ENCODE peak calls at places on chromosomes 6 and 20, in seven cellular contexts. N, K, A, S, R, T and E are unnamed samples.

GRCh38 chr6:25279748-25280616 is 808 bp downstream of the CARMIL1 start:
- DNase-seq in A (no peak), T (peak), N (peak), S (peak), K (peak), R (peak), E (peak)

GRCh38 chr6:144696610-144697376 is 411.7 kb downstream of the UTRN start:
- DNase-seq in N (no peak), S (no peak), T (no peak), A (no peak), K (no peak), R (no peak), E (no peak)

GRCh38 chr6:28215425-28215824 is 9.7 kb upstream of the ZSCAN9 start:
- DNase-seq in R (no peak), T (peak), K (no peak), A (no peak), N (no peak), S (no peak), E (no peak)

GRCh38 chr20:36646678-36647077 is 682 bp upstream of the SLA2 start:
- DNase-seq in R (no peak), K (no peak), A (no peak), N (no peak), S (no peak), T (no peak), E (no peak)

GRCh38 chr20:37919389-37920040 is 16.6 kb downstream of the VSTM2L start:
- DNase-seq in T (no peak), S (no peak), K (no peak), R (no peak), N (no peak), A (no peak), E (no peak)

GRCh38 chr6:112282217-112282616 is 27.9 kb upstream of the LAMA4 start:
- DNase-seq in S (no peak), R (peak), T (no peak), N (no peak), K (no peak), A (no peak), E (no peak)

GRCh38 chr6:109465772-109466171 is 10.2 kb upstream of the MICAL1 start:
- DNase-seq in A (no peak), T (no peak), N (no peak), R (no peak), S (no peak), K (no peak), E (no peak)

GRCh38 chr6:119201486-119201885 is 123.0 kb upstream of the FAM184A start:
- DNase-seq in N (no peak), R (no peak), T (no peak), A (no peak), S (no peak), K (no peak), E (no peak)

GRCh38 chr6:72646604-72647485 is 25.0 kb downstream of the KCNQ5 start:
- DNase-seq in N (no peak), T (no peak), K (no peak), S (no peak), R (no peak), A (no peak), E (no peak)

GRCh38 chr6:7901780-7902179 is 8.8 kb downstream of the TXNDC5 start:
- DNase-seq in S (no peak), T (no peak), A (no peak), N (no peak), R (no peak), K (no peak), E (no peak)

GRCh38 chr20:12434672-12435071 is 517.0 kb downstream of the BTBD3 start:
- DNase-seq in K (no peak), S (no peak), R (no peak), A (no peak), N (no peak), T (no peak), E (no peak)

GRCh38 chr6:32609731-32610640 is 20.3 kb upstream of the HLA-DRB1 start:
- DNase-seq in T (peak), K (peak), S (peak), N (peak), R (peak), A (peak), E (no peak)

GRCh38 chr20:56467969-56468316 is 484 bp upstream of the RTF2 start:
- DNase-seq in R (no peak), N (no peak), A (no peak), T (no peak), K (no peak), S (no peak), E (no peak)

GRCh38 chr20:47358672-47359532 is 2.4 kb upstream of the ZMYND8 start:
- DNase-seq in K (no peak), A (no peak), N (no peak), R (peak), T (peak), S (peak), E (no peak)

GRCh38 chr6:130033999-130034814 is 15.8 kb downstream of the L3MBTL3 start:
- DNase-seq in R (no peak), K (no peak), A (no peak), S (no peak), T (no peak), N (no peak), E (no peak)

GRCh38 chr6:89745096-89745495 is 74.5 kb downstream of the MDN1 start:
- DNase-seq in T (no peak), S (no peak), N (no peak), K (no peak), R (no peak), A (no peak), E (no peak)

GRCh38 chr20:3672864-3673550 is 8.8 kb downstream of the ADAM33 start:
- DNase-seq in N (no peak), K (no peak), R (no peak), T (no peak), A (no peak), S (no peak), E (no peak)

GRCh38 chr20:6974819-6975218 is 207.3 kb downstream of the BMP2 start:
- DNase-seq in N (no peak), K (no peak), A (no peak), T (no peak), S (no peak), R (no peak), E (no peak)

GRCh38 chr20:24993337-24994185 is 1.0 kb upstream of the APMAP start:
- DNase-seq in N (no peak), K (no peak), T (no peak), R (no peak), A (no peak), S (peak), E (no peak)

GRCh38 chr20:36875702-36876472 is at the start of gene TLDC2:
- DNase-seq in N (no peak), T (no peak), A (no peak), R (no peak), S (peak), K (no peak), E (no peak)

DNA sequence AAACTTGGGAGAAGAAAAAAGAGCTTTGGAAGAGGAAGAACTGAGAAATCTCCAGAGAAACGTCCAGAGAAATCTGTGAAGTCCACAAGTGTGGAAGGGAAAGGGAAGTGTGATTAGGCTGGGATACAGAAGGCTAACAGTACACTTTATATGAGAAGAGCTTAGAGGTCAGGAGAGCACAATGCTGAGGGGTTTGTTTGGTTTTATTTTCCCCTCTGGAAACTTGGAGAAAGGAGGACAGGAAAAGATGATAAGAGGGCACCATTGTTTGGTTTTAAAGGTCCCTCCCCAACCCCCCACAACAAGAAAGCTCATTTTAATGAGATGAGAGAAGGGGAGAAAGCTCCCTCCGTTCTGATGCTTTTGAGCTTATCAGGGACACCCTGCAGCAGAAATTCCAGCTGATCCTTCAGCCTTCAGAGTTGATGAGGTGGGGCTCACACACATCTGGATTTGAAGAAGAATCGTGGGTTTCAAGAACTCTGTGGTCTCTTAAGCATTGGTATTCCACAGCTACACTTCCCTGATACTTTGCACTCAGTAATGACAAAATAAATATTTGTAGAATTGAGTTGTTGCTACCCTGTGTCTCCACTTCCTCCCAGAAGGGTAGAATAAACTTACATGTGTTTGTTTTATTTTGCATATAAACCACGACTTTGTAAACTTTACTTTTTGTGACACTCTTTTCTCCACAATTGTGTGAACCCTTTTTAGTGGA is 1.9 kb downstream of the NT5E start:
- DNase-seq in T (no peak), N (no peak), R (no peak), S (peak), K (no peak), A (no peak), E (no peak)
- TF ChIP-seq POLR2AphosphoS5 in T (no peak), N (no peak), R (no peak), S (peak), K (no peak), A (no peak), E (no peak)

DNA sequence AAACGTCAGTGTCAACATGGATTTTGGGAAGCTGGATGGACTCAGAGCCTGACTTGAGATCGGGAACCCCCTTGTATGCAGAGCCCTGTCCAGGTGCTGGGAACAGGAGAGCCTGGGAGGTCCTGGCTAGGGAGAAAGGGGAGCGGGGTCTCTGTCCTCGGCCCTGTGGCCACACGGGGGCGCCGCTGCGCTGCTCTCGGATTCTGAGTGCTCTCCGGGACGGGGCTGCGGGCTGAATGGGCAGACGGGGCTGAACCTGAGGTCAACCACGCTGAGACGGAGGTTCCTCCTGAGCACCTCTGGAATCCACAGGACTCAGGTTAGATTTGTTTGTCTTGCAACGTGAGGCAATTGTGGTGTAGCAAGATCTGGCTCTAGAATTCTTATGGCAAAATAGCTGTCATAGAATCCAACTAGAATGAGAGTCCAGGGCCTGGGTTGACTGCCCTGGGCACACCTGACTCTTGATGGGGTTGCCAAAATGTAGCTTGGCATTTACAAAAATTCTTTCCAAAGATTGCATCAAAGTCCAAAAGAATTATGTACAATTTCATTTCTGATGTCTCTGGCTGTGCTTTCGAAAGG is 20.6 kb upstream of the HLA-F start:
- DNase-seq in S (peak), K (peak), T (peak), R (peak), N (peak), A (no peak), E (peak)
- TF ChIP-seq TAF1 in S (no peak), K (no peak), T (no peak), R (no peak), N (no peak), A (no peak), E (no peak)

DNA sequence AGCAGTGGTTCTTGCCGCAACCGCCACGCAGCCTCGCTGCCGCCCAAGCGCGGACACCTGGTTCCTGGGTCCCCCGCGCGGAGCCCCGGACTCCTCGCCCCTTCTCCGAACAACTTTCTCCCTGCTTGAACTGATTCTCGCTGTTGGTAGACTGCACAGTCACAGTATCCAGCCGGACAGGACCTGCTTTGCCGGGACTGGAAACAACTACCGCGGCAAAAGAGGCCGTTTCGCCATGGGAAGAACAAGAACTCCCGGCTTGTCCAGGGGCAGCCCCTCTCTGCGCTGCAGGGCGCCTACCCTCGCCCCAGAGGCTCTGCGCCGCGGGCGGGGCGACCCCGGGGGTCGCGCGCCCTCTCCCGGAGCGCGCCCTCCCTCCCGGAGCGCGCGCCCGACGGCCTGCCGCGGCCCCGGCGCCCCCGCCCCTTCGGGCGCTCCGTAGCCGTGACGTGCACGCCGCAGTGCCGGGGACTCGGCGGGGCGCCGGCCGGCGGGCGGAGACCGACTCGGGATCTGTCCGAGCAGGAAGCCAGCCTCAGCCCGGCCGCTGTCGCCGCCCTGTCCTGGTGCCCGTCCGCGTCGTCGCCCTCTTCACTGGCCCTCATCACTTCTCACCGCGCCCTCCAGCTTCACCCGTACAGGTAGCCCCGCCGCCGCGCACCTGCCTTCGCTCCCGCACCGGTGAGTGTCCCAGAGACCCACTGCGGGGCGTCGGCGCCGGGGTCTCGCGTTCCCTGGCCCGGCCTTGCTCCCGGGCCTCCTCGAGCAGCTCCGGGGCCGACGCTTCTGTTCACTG is at the start of gene MYO6:
- DNase-seq in K (peak), R (peak), A (no peak), T (peak), N (peak), S (peak), E (peak)
- TF ChIP-seq POLR2AphosphoS5 in K (peak), R (peak), A (peak), T (no peak), N (no peak), S (peak), E (peak)

GRCh38 chr6:76682842-76683241 is 610.4 kb upstream of the IMPG1 start:
- DNase-seq in A (no peak), R (no peak), S (peak), N (no peak), K (no peak), T (no peak), E (no peak)
- TF ChIP-seq TAF1 in A (no peak), R (no peak), S (no peak), N (no peak), K (no peak), T (no peak), E (no peak)